ENCODE peak calls at places on chromosomes 5 and 9, in nine cellular contexts. N is HepG2, I is upper lobe of left lung, H is sigmoid colon, E is endothelial cell of umbilical vein, U is GM12878, J is HCT116, W is esophagus muscularis mucosa, S is stomach. M is an unnamed sample. For H3K4me1, the result is how much of the 10 kb centered on the place peaks cover.

GRCh38 chr5:24045034-24045433 is 537.6 kb downstream of the PRDM9 start:
- DNase-seq in N (no peak), I (no peak), H (no peak), E (no peak), U (no peak), J (no peak), W (no peak), S (no peak), M (no peak)

GRCh38 chr5:38556599-38557308 is at the start of gene LIFR:
- DNase-seq in N (peak), I (peak), H (peak), E (peak), U (no peak), J (peak), W (no peak), S (peak), M (peak)

GRCh38 chr5:68348447-68349222 is 133.1 kb downstream of the PIK3R1 start:
- DNase-seq in N (no peak), I (no peak), H (no peak), E (no peak), U (no peak), J (no peak), W (no peak), S (no peak), M (no peak)

GRCh38 chr5:1001406-1002270 is 7.0 kb upstream of the NKD2 start:
- DNase-seq in N (no peak), I (peak), H (peak), E (no peak), U (no peak), J (no peak), W (no peak), S (peak), M (peak)

GRCh38 chr9:22813520-22813919 is 366.9 kb downstream of the DMRTA1 start:
- DNase-seq in N (peak), I (no peak), H (no peak), E (peak), U (no peak), J (no peak), W (no peak), S (no peak), M (no peak)

GRCh38 chr5:145941096-145941676 is 4.8 kb downstream of the SH3RF2 start:
- DNase-seq in N (no peak), I (no peak), H (no peak), E (no peak), U (no peak), J (no peak), W (no peak), S (peak), M (no peak)

GRCh38 chr5:56481998-56482698 is 249.0 kb upstream of the ANKRD55 start:
- DNase-seq in N (no peak), I (no peak), H (no peak), E (no peak), U (no peak), J (no peak), W (no peak), S (no peak), M (no peak)

GRCh38 chr5:116442095-116442534 is 132.5 kb downstream of the SEMA6A start:
- DNase-seq in N (no peak), I (no peak), H (no peak), E (no peak), U (no peak), J (no peak), W (no peak), S (peak), M (no peak)

GRCh38 chr9:37339945-37340344 is 82.6 kb upstream of the GRHPR start:
- DNase-seq in N (no peak), I (no peak), H (no peak), E (no peak), U (no peak), J (no peak), W (no peak), S (no peak), M (no peak)

GRCh38 chr5:5207832-5208231 is 67.7 kb downstream of the ADAMTS16 start:
- DNase-seq in N (no peak), I (no peak), H (no peak), E (no peak), U (no peak), J (no peak), W (no peak), S (no peak), M (no peak)

GRCh38 chr5:10563940-10564837 is at the start of gene ANKRD33B:
- DNase-seq in N (peak), I (peak), H (peak), E (peak), U (no peak), J (no peak), W (no peak), S (peak), M (peak)

GRCh38 chr5:158796812-158797497 is 302.8 kb downstream of the EBF1 start:
- DNase-seq in N (no peak), I (no peak), H (no peak), E (no peak), U (no peak), J (no peak), W (peak), S (no peak), M (no peak)

GRCh38 chr9:93960221-93960970 is 5.2 kb upstream of the BARX1 start:
- DNase-seq in N (no peak), I (peak), H (peak), E (no peak), U (no peak), J (no peak), W (no peak), S (peak), M (peak)
- H3K4me1 ChIP-seq in N (under half), I (under half), H (under half), E (under half), U (under half), J (under half), W (under half), S (half or more), M (under half)

DNA sequence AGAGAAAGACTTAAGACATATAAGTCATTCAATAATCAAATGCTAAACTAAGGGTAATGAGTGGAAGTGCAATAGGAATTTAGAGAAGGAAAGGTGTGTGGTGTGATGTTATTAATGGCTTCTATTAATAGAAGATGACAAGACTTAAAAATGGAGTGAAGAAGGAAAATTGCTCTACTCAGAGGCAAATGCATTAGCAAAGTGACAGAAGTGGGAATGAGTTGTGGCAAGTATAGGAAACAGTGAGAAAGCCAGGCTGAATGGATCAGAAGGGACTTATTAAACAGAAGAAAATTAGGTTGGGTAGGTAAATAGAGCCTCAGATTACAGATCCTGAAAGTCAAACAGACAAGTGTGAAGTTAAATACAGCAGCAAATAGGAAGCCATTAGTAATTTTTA is 5.7 kb downstream of the SKIC3 start:
- DNase-seq in N (no peak), I (no peak), H (no peak), E (no peak), U (no peak), J (no peak), W (no peak), S (no peak), M (no peak)
- TF ChIP-seq POLR2AphosphoS5 in N (no peak), I (no peak), H (no peak), E (no peak), U (no peak), J (no peak), W (no peak), S (no peak), M (no peak)

DNA sequence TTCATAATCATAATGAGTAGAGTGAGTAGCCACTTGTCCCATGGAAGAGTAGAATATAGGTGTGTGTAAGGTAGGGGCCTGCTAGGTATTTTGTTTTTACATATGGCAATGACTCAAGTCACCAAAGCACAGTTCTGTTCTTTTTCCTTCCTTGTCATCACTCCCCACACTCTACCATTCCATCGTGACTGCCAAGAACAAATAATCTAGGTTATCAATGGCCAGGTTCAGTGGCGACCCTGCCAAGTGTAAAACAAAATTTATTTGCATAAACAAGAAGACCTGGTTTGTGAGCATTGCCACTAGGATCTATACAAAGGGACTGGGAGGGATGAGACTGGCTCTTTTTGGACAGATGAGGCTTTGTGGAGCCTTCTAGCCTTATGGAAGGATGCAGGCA is 55.2 kb upstream of the RANBP3L start:
- DNase-seq in N (no peak), I (no peak), H (no peak), E (no peak), U (no peak), J (no peak), W (no peak), S (no peak), M (no peak)
- H3K4me1 ChIP-seq in N (under half), I (under half), H (under half), E (under half), U (under half), J (under half), W (under half), S (under half), M (under half)

GRCh38 chr9:120894404-120895226 is 17.6 kb upstream of the PHF19 start:
- DNase-seq in N (no peak), I (peak), H (no peak), E (peak), U (no peak), J (no peak), W (no peak), S (peak), M (no peak)
- TF ChIP-seq POLR2AphosphoS5 in N (no peak), I (no peak), H (no peak), E (no peak), U (no peak), J (no peak), W (no peak), S (no peak), M (no peak)

GRCh38 chr9:95031711-95032461 is 285.6 kb downstream of the FANCC start:
- DNase-seq in N (peak), I (no peak), H (no peak), E (no peak), U (no peak), J (no peak), W (no peak), S (peak), M (no peak)
- H3K4me1 ChIP-seq in N (half or more), I (under half), H (under half), E (under half), U (under half), J (under half), W (half or more), S (half or more), M (half or more)

GRCh38 chr5:170265527-170265926 is 32.0 kb downstream of the LCP2 start:
- DNase-seq in N (no peak), I (no peak), H (peak), E (no peak), U (no peak), J (no peak), W (no peak), S (no peak), M (peak)
- TF ChIP-seq POLR2AphosphoS5 in N (no peak), I (peak), H (peak), E (no peak), U (no peak), J (no peak), W (peak), S (no peak), M (no peak)